ENCODE peak calls at places on chromosome 7, in eight cellular contexts. One of them, this sample, is unnamed.
A peak's percentile ranks its signal among the peaks of the same experiment; 100 is the strongest.

GRCh38 chr7:131616487-131616886 is 60.1 kb upstream of the PODXL start:
- DNase-seq in heart left ventricle: no peak
- DNase-seq in right lobe of liver: no peak
- DNase-seq in A549: no peak
- DNase-seq in tibial nerve: no peak
- DNase-seq in body of pancreas: no peak
- DNase-seq in gastrocnemius medialis: no peak
- DNase-seq in IMR-90: no peak
- DNase-seq in this sample: no peak

GRCh38 chr7:82527831-82528230 is 84.3 kb upstream of the CACNA2D1 start:
- DNase-seq in heart left ventricle: no peak
- DNase-seq in right lobe of liver: no peak
- DNase-seq in A549: no peak
- DNase-seq in tibial nerve: no peak
- DNase-seq in body of pancreas: no peak
- DNase-seq in gastrocnemius medialis: no peak
- DNase-seq in IMR-90: peak; percentile 30
- DNase-seq in this sample: no peak

GRCh38 chr7:4694653-4695335 is 12.7 kb downstream of the FOXK1 start:
- DNase-seq in heart left ventricle: no peak
- DNase-seq in right lobe of liver: no peak
- DNase-seq in A549: no peak
- DNase-seq in tibial nerve: peak; percentile 53
- DNase-seq in body of pancreas: no peak
- DNase-seq in gastrocnemius medialis: peak; percentile 86
- DNase-seq in IMR-90: peak; percentile 86
- DNase-seq in this sample: peak; percentile 85

GRCh38 chr7:9680713-9681112 is 1247.3 kb downstream of the NXPH1 start:
- DNase-seq in heart left ventricle: no peak
- DNase-seq in right lobe of liver: no peak
- DNase-seq in A549: no peak
- DNase-seq in tibial nerve: no peak
- DNase-seq in body of pancreas: no peak
- DNase-seq in gastrocnemius medialis: no peak
- DNase-seq in IMR-90: no peak
- DNase-seq in this sample: no peak

GRCh38 chr7:37930226-37930948 is 9.9 kb downstream of the EPDR1 start:
- DNase-seq in heart left ventricle: no peak
- DNase-seq in right lobe of liver: no peak
- DNase-seq in A549: no peak
- DNase-seq in tibial nerve: no peak
- DNase-seq in body of pancreas: no peak
- DNase-seq in gastrocnemius medialis: no peak
- DNase-seq in IMR-90: no peak
- DNase-seq in this sample: no peak

GRCh38 chr7:76069238-76069638 is 21.3 kb downstream of the MDH2 start:
- DNase-seq in heart left ventricle: peak; percentile 78
- DNase-seq in right lobe of liver: no peak
- DNase-seq in A549: peak; percentile 84
- DNase-seq in tibial nerve: peak; percentile 45
- DNase-seq in body of pancreas: peak; percentile 55
- DNase-seq in gastrocnemius medialis: peak; percentile 73
- DNase-seq in IMR-90: peak; percentile 97
- DNase-seq in this sample: no peak

GRCh38 chr7:17599733-17600685 is 301.6 kb downstream of the AHR start:
- DNase-seq in heart left ventricle: no peak
- DNase-seq in right lobe of liver: no peak
- DNase-seq in A549: peak; percentile 49
- DNase-seq in tibial nerve: peak; percentile 9
- DNase-seq in body of pancreas: peak; percentile 33
- DNase-seq in gastrocnemius medialis: no peak
- DNase-seq in IMR-90: peak; percentile 92
- DNase-seq in this sample: no peak

GRCh38 chr7:42932861-42933591 is 850 bp downstream of the MRPL32 start:
- DNase-seq in heart left ventricle: no peak
- DNase-seq in right lobe of liver: no peak
- DNase-seq in A549: no peak
- DNase-seq in tibial nerve: no peak
- DNase-seq in body of pancreas: no peak
- DNase-seq in gastrocnemius medialis: no peak
- DNase-seq in IMR-90: peak; percentile 26
- DNase-seq in this sample: no peak

GRCh38 chr7:36279251-36279925 is 110.3 kb upstream of the ANLN start:
- DNase-seq in heart left ventricle: peak; percentile 37
- DNase-seq in right lobe of liver: no peak
- DNase-seq in A549: no peak
- DNase-seq in tibial nerve: no peak
- DNase-seq in body of pancreas: no peak
- DNase-seq in gastrocnemius medialis: no peak
- DNase-seq in IMR-90: peak; percentile 63
- DNase-seq in this sample: no peak

GRCh38 chr7:1197997-1198632 is 34.6 kb upstream of the UNCX start:
- DNase-seq in heart left ventricle: no peak
- DNase-seq in right lobe of liver: no peak
- DNase-seq in A549: no peak
- DNase-seq in tibial nerve: no peak
- DNase-seq in body of pancreas: no peak
- DNase-seq in gastrocnemius medialis: no peak
- DNase-seq in IMR-90: peak; percentile 94
- DNase-seq in this sample: no peak

GRCh38 chr7:1533569-1534329 is 3.2 kb downstream of the MAFK start:
- DNase-seq in heart left ventricle: no peak
- DNase-seq in right lobe of liver: peak; percentile 41
- DNase-seq in A549: peak; percentile 84
- DNase-seq in tibial nerve: no peak
- DNase-seq in body of pancreas: peak; percentile 83
- DNase-seq in gastrocnemius medialis: peak; percentile 82
- DNase-seq in IMR-90: peak; percentile 95
- DNase-seq in this sample: peak; percentile 60

GRCh38 chr7:41244246-41244645 is 458.6 kb downstream of the INHBA start:
- DNase-seq in heart left ventricle: no peak
- DNase-seq in right lobe of liver: no peak
- DNase-seq in A549: no peak
- DNase-seq in tibial nerve: no peak
- DNase-seq in body of pancreas: no peak
- DNase-seq in gastrocnemius medialis: no peak
- DNase-seq in IMR-90: peak; percentile 22
- DNase-seq in this sample: no peak

GRCh38 chr7:150799741-150800575 is at the start of gene TMEM176B:
- DNase-seq in heart left ventricle: peak; percentile 84
- DNase-seq in right lobe of liver: peak; percentile 84
- DNase-seq in A549: no peak
- DNase-seq in tibial nerve: no peak
- DNase-seq in body of pancreas: peak; percentile 41
- DNase-seq in gastrocnemius medialis: no peak
- DNase-seq in IMR-90: no peak
- DNase-seq in this sample: peak; percentile 82

GRCh38 chr7:44216019-44216418 is 15.2 kb downstream of the YKT6 start:
- DNase-seq in heart left ventricle: no peak
- DNase-seq in right lobe of liver: no peak
- DNase-seq in A549: no peak
- DNase-seq in tibial nerve: no peak
- DNase-seq in body of pancreas: no peak
- DNase-seq in gastrocnemius medialis: no peak
- DNase-seq in IMR-90: no peak
- DNase-seq in this sample: no peak

GRCh38 chr7:41886906-41887311 is 184.0 kb upstream of the INHBA start:
- DNase-seq in heart left ventricle: peak; percentile 74
- DNase-seq in right lobe of liver: peak; percentile 23
- DNase-seq in A549: no peak
- DNase-seq in tibial nerve: peak; percentile 51
- DNase-seq in body of pancreas: peak; percentile 17
- DNase-seq in gastrocnemius medialis: peak; percentile 10
- DNase-seq in IMR-90: peak; percentile 98
- DNase-seq in this sample: peak; percentile 56

GRCh38 chr7:114112806-114113205 is 194.0 kb upstream of the PPP1R3A start:
- DNase-seq in heart left ventricle: no peak
- DNase-seq in right lobe of liver: no peak
- DNase-seq in A549: no peak
- DNase-seq in tibial nerve: no peak
- DNase-seq in body of pancreas: no peak
- DNase-seq in gastrocnemius medialis: no peak
- DNase-seq in IMR-90: no peak
- DNase-seq in this sample: no peak

GRCh38 chr7:143042821-143043271 is 9.3 kb upstream of the OR6V1 start:
- DNase-seq in heart left ventricle: no peak
- DNase-seq in right lobe of liver: no peak
- DNase-seq in A549: no peak
- DNase-seq in tibial nerve: no peak
- DNase-seq in body of pancreas: no peak
- DNase-seq in gastrocnemius medialis: no peak
- DNase-seq in IMR-90: no peak
- DNase-seq in this sample: no peak

GRCh38 chr7:118194571-118194970 is 10.6 kb downstream of the LSM8 start:
- DNase-seq in heart left ventricle: no peak
- DNase-seq in right lobe of liver: no peak
- DNase-seq in A549: no peak
- DNase-seq in tibial nerve: no peak
- DNase-seq in body of pancreas: no peak
- DNase-seq in gastrocnemius medialis: no peak
- DNase-seq in IMR-90: no peak
- DNase-seq in this sample: no peak

GRCh38 chr7:44057181-44057848 is 8.1 kb downstream of the PGAM2 start:
- DNase-seq in heart left ventricle: no peak
- DNase-seq in right lobe of liver: no peak
- DNase-seq in A549: no peak
- DNase-seq in tibial nerve: no peak
- DNase-seq in body of pancreas: no peak
- DNase-seq in gastrocnemius medialis: no peak
- DNase-seq in IMR-90: no peak
- DNase-seq in this sample: peak; percentile 26

GRCh38 chr7:79319369-79319768 is 134.1 kb downstream of the MAGI2 start:
- DNase-seq in heart left ventricle: no peak
- DNase-seq in right lobe of liver: no peak
- DNase-seq in A549: no peak
- DNase-seq in tibial nerve: no peak
- DNase-seq in body of pancreas: no peak
- DNase-seq in gastrocnemius medialis: no peak
- DNase-seq in IMR-90: peak; percentile 40
- DNase-seq in this sample: no peak

GRCh38 chr7:85135931-85136330 is 50.9 kb downstream of the SEMA3D start:
- DNase-seq in heart left ventricle: no peak
- DNase-seq in right lobe of liver: no peak
- DNase-seq in A549: no peak
- DNase-seq in tibial nerve: no peak
- DNase-seq in body of pancreas: no peak
- DNase-seq in gastrocnemius medialis: no peak
- DNase-seq in IMR-90: peak; percentile 77
- DNase-seq in this sample: no peak

GRCh38 chr7:11456574-11456973 is 375.4 kb downstream of the THSD7A start:
- DNase-seq in heart left ventricle: no peak
- DNase-seq in right lobe of liver: no peak
- DNase-seq in A549: no peak
- DNase-seq in tibial nerve: no peak
- DNase-seq in body of pancreas: no peak
- DNase-seq in gastrocnemius medialis: no peak
- DNase-seq in IMR-90: no peak
- DNase-seq in this sample: no peak

DNA sequence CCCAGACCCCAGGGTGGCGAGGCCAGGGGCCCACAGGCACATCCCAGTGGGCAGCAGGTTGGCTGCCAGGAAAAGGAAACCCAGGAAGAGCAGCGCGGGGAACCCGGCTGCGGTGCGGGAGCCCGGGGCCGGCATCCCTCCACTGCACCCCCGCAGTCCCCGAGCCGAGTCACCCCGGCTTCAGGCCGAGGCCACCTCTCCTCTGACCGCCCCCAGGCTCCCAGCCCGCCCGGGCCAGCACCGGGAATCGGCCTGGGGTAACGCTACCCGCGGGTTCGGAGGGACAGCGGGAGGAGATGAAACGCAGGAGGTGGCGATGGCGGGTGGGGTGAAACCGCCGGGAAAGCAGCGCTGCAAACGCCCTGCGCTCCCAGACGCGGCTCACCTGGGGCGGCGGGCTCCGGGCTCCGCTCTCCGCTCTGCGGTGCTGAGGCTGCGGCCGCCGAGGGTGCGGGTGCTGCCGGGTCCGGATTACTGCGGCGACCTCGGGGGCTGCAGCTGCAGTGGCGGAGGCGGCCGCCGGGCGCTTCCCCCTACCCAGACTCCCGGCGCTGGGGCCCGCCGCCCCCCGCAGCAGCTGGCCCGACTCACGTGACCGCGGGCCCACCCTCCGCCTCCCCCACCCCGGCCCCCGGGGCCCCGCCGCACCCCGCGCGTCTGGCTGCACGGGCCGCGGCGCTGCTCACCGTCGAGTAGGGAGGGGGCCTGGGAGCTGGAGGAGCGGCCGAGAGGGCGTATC is at the start of gene SCRN1:
- DNase-seq in heart left ventricle: peak; percentile 64
- DNase-seq in right lobe of liver: peak; percentile 30
- DNase-seq in A549: peak; percentile 57
- DNase-seq in tibial nerve: peak; percentile 16
- DNase-seq in body of pancreas: peak; percentile 54
- DNase-seq in gastrocnemius medialis: no peak
- DNase-seq in IMR-90: peak; percentile 13
- DNase-seq in this sample: peak; percentile 76
- TF ChIP-seq POLR2A in heart left ventricle: no peak
- TF ChIP-seq POLR2A in right lobe of liver: no peak
- TF ChIP-seq POLR2A in A549: peak; percentile 41
- TF ChIP-seq POLR2A in tibial nerve: peak; percentile 55
- TF ChIP-seq POLR2A in body of pancreas: peak; percentile 65
- TF ChIP-seq POLR2A in gastrocnemius medialis: no peak
- TF ChIP-seq POLR2A in IMR-90: no peak
- TF ChIP-seq POLR2A in this sample: no peak

GRCh38 chr7:25647007-25647406 is 418.7 kb upstream of the NPVF start:
- DNase-seq in heart left ventricle: no peak
- DNase-seq in right lobe of liver: no peak
- DNase-seq in A549: no peak
- DNase-seq in tibial nerve: no peak
- DNase-seq in body of pancreas: no peak
- DNase-seq in gastrocnemius medialis: no peak
- DNase-seq in IMR-90: no peak
- DNase-seq in this sample: no peak
- H3K4me1 ChIP-seq in heart left ventricle: no peaks in the 10 kb centered on the region
- H3K4me1 ChIP-seq in right lobe of liver: no peaks in the 10 kb centered on the region
- H3K4me1 ChIP-seq in A549: no peaks in the 10 kb centered on the region
- H3K4me1 ChIP-seq in tibial nerve: no peaks in the 10 kb centered on the region
- H3K4me1 ChIP-seq in body of pancreas: no peaks in the 10 kb centered on the region
- H3K4me1 ChIP-seq in gastrocnemius medialis: no peaks in the 10 kb centered on the region
- H3K4me1 ChIP-seq in IMR-90: no peaks in the 10 kb centered on the region
- H3K4me1 ChIP-seq in this sample: no peaks in the 10 kb centered on the region

GRCh38 chr7:12942599-12942998 is 255.2 kb downstream of the ARL4A start:
- DNase-seq in heart left ventricle: no peak
- DNase-seq in right lobe of liver: no peak
- DNase-seq in A549: no peak
- DNase-seq in tibial nerve: no peak
- DNase-seq in body of pancreas: peak; percentile 33
- DNase-seq in gastrocnemius medialis: no peak
- DNase-seq in IMR-90: no peak
- DNase-seq in this sample: no peak
- H3K4me3 ChIP-seq in heart left ventricle: no peak overlapping the region
- H3K4me3 ChIP-seq in right lobe of liver: no peak overlapping the region
- H3K4me3 ChIP-seq in A549: no peak overlapping the region
- H3K4me3 ChIP-seq in tibial nerve: no peak overlapping the region
- H3K4me3 ChIP-seq in body of pancreas: no peak overlapping the region
- H3K4me3 ChIP-seq in gastrocnemius medialis: no peak overlapping the region
- H3K4me3 ChIP-seq in IMR-90: no peak overlapping the region
- H3K4me3 ChIP-seq in this sample: no peak overlapping the region

DNA sequence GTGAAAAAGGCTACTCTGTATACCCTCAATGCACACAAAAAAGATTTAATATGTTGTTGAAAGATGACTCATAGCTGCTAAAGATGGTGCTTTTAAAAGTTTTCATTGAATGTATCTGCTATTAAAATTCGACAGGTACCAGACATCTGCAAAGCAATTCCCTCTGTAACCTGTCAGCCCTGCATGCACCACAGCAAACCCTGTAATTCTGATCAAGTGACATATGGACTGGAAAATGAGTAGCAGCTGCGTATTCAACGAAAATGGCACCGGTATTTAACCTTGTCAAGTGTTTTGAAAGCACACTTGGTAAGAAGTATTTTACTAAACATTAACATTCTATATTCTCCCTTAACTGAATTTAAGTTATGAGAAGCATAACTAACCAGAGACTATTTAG is 58.2 kb upstream of the PTPRN2 start:
- DNase-seq in heart left ventricle: no peak
- DNase-seq in right lobe of liver: no peak
- DNase-seq in A549: no peak
- DNase-seq in tibial nerve: no peak
- DNase-seq in body of pancreas: no peak
- DNase-seq in gastrocnemius medialis: no peak
- DNase-seq in IMR-90: no peak
- DNase-seq in this sample: no peak
- TF ChIP-seq POLR2A in heart left ventricle: no peak
- TF ChIP-seq POLR2A in right lobe of liver: no peak
- TF ChIP-seq POLR2A in A549: no peak
- TF ChIP-seq POLR2A in tibial nerve: no peak
- TF ChIP-seq POLR2A in body of pancreas: no peak
- TF ChIP-seq POLR2A in gastrocnemius medialis: no peak
- TF ChIP-seq POLR2A in IMR-90: no peak
- TF ChIP-seq POLR2A in this sample: no peak